ENCODE peak calls at places on chromosomes 2 and 18, in four cellular contexts. One of them, this sample, is unnamed.

GRCh38 chr2:25362564-25363145 is 20.9 kb upstream of the DNMT3A start:
- DNase-seq in HFF-Myc: no peak
- DNase-seq in LoVo: peak
- DNase-seq in stimulated activated CD4-positive, alpha-beta T cell treated with anti-CD3 and anti-CD28 coated beads, Interleukin-12 subunit alpha, Interleukin-12 subunit beta, amount 100 ng/mL, for 4 hours: peak
- DNase-seq in this sample: no peak

GRCh38 chr2:229445501-229446294 is 174.6 kb upstream of the PID1 start:
- DNase-seq in HFF-Myc: no peak
- DNase-seq in LoVo: no peak
- DNase-seq in stimulated activated CD4-positive, alpha-beta T cell treated with anti-CD3 and anti-CD28 coated beads, Interleukin-12 subunit alpha, Interleukin-12 subunit beta, amount 100 ng/mL, for 4 hours: no peak
- DNase-seq in this sample: peak

GRCh38 chr18:53792762-53793161 is 431.7 kb downstream of the MBD2 start:
- DNase-seq in HFF-Myc: no peak
- DNase-seq in LoVo: no peak
- DNase-seq in stimulated activated CD4-positive, alpha-beta T cell treated with anti-CD3 and anti-CD28 coated beads, Interleukin-12 subunit alpha, Interleukin-12 subunit beta, amount 100 ng/mL, for 4 hours: no peak
- DNase-seq in this sample: no peak

GRCh38 chr2:10454505-10454904 is 6.4 kb upstream of the ODC1 start:
- DNase-seq in HFF-Myc: no peak
- DNase-seq in LoVo: no peak
- DNase-seq in stimulated activated CD4-positive, alpha-beta T cell treated with anti-CD3 and anti-CD28 coated beads, Interleukin-12 subunit alpha, Interleukin-12 subunit beta, amount 100 ng/mL, for 4 hours: no peak
- DNase-seq in this sample: no peak

GRCh38 chr2:121635371-121635770 is 13.9 kb downstream of the CLASP1 start:
- DNase-seq in HFF-Myc: no peak
- DNase-seq in LoVo: no peak
- DNase-seq in stimulated activated CD4-positive, alpha-beta T cell treated with anti-CD3 and anti-CD28 coated beads, Interleukin-12 subunit alpha, Interleukin-12 subunit beta, amount 100 ng/mL, for 4 hours: no peak
- DNase-seq in this sample: no peak

GRCh38 chr2:188668017-188668663 is 306.0 kb upstream of the COL3A1 start:
- DNase-seq in HFF-Myc: no peak
- DNase-seq in LoVo: no peak
- DNase-seq in stimulated activated CD4-positive, alpha-beta T cell treated with anti-CD3 and anti-CD28 coated beads, Interleukin-12 subunit alpha, Interleukin-12 subunit beta, amount 100 ng/mL, for 4 hours: no peak
- DNase-seq in this sample: no peak

GRCh38 chr2:236021497-236022057 is 146.6 kb downstream of the GBX2 start:
- DNase-seq in HFF-Myc: peak
- DNase-seq in LoVo: no peak
- DNase-seq in stimulated activated CD4-positive, alpha-beta T cell treated with anti-CD3 and anti-CD28 coated beads, Interleukin-12 subunit alpha, Interleukin-12 subunit beta, amount 100 ng/mL, for 4 hours: no peak
- DNase-seq in this sample: no peak

GRCh38 chr2:58039170-58039611 is 7.4 kb upstream of the VRK2 start:
- DNase-seq in HFF-Myc: no peak
- DNase-seq in LoVo: no peak
- DNase-seq in stimulated activated CD4-positive, alpha-beta T cell treated with anti-CD3 and anti-CD28 coated beads, Interleukin-12 subunit alpha, Interleukin-12 subunit beta, amount 100 ng/mL, for 4 hours: no peak
- DNase-seq in this sample: no peak

GRCh38 chr2:53877556-53877955 is 17.8 kb upstream of the GPR75 start:
- DNase-seq in HFF-Myc: no peak
- DNase-seq in LoVo: no peak
- DNase-seq in stimulated activated CD4-positive, alpha-beta T cell treated with anti-CD3 and anti-CD28 coated beads, Interleukin-12 subunit alpha, Interleukin-12 subunit beta, amount 100 ng/mL, for 4 hours: no peak
- DNase-seq in this sample: no peak

GRCh38 chr18:63043516-63043915 is 276.1 kb downstream of the BCL2 start:
- DNase-seq in HFF-Myc: no peak
- DNase-seq in LoVo: no peak
- DNase-seq in stimulated activated CD4-positive, alpha-beta T cell treated with anti-CD3 and anti-CD28 coated beads, Interleukin-12 subunit alpha, Interleukin-12 subunit beta, amount 100 ng/mL, for 4 hours: no peak
- DNase-seq in this sample: no peak

GRCh38 chr2:187918996-187919821 is 365.0 kb upstream of the TFPI start:
- DNase-seq in HFF-Myc: no peak
- DNase-seq in LoVo: no peak
- DNase-seq in stimulated activated CD4-positive, alpha-beta T cell treated with anti-CD3 and anti-CD28 coated beads, Interleukin-12 subunit alpha, Interleukin-12 subunit beta, amount 100 ng/mL, for 4 hours: no peak
- DNase-seq in this sample: no peak

GRCh38 chr2:232230557-232230956 is 148.0 kb upstream of the ALPP start:
- DNase-seq in HFF-Myc: no peak
- DNase-seq in LoVo: no peak
- DNase-seq in stimulated activated CD4-positive, alpha-beta T cell treated with anti-CD3 and anti-CD28 coated beads, Interleukin-12 subunit alpha, Interleukin-12 subunit beta, amount 100 ng/mL, for 4 hours: peak
- DNase-seq in this sample: peak

GRCh38 chr18:55587341-55588000 is 521 bp downstream of the TCF4 start:
- DNase-seq in HFF-Myc: peak
- DNase-seq in LoVo: no peak
- DNase-seq in stimulated activated CD4-positive, alpha-beta T cell treated with anti-CD3 and anti-CD28 coated beads, Interleukin-12 subunit alpha, Interleukin-12 subunit beta, amount 100 ng/mL, for 4 hours: no peak
- DNase-seq in this sample: no peak

GRCh38 chr2:150587547-150588209 is 100.2 kb upstream of the RND3 start:
- DNase-seq in HFF-Myc: peak
- DNase-seq in LoVo: no peak
- DNase-seq in stimulated activated CD4-positive, alpha-beta T cell treated with anti-CD3 and anti-CD28 coated beads, Interleukin-12 subunit alpha, Interleukin-12 subunit beta, amount 100 ng/mL, for 4 hours: no peak
- DNase-seq in this sample: no peak

GRCh38 chr2:207711750-207712487 is 479 bp downstream of the CCNYL1 start:
- DNase-seq in HFF-Myc: no peak
- DNase-seq in LoVo: no peak
- DNase-seq in stimulated activated CD4-positive, alpha-beta T cell treated with anti-CD3 and anti-CD28 coated beads, Interleukin-12 subunit alpha, Interleukin-12 subunit beta, amount 100 ng/mL, for 4 hours: peak
- DNase-seq in this sample: peak

GRCh38 chr18:75421656-75422055 is 5.8 kb downstream of the SMIM21 start:
- DNase-seq in HFF-Myc: no peak
- DNase-seq in LoVo: no peak
- DNase-seq in stimulated activated CD4-positive, alpha-beta T cell treated with anti-CD3 and anti-CD28 coated beads, Interleukin-12 subunit alpha, Interleukin-12 subunit beta, amount 100 ng/mL, for 4 hours: no peak
- DNase-seq in this sample: no peak

GRCh38 chr2:232229917-232230310 is 148.6 kb upstream of the ALPP start:
- DNase-seq in HFF-Myc: peak
- DNase-seq in LoVo: no peak
- DNase-seq in stimulated activated CD4-positive, alpha-beta T cell treated with anti-CD3 and anti-CD28 coated beads, Interleukin-12 subunit alpha, Interleukin-12 subunit beta, amount 100 ng/mL, for 4 hours: no peak
- DNase-seq in this sample: no peak

GRCh38 chr2:99757715-99758114 is 267.9 kb upstream of the REV1 start:
- DNase-seq in HFF-Myc: no peak
- DNase-seq in LoVo: no peak
- DNase-seq in stimulated activated CD4-positive, alpha-beta T cell treated with anti-CD3 and anti-CD28 coated beads, Interleukin-12 subunit alpha, Interleukin-12 subunit beta, amount 100 ng/mL, for 4 hours: no peak
- DNase-seq in this sample: no peak

GRCh38 chr2:83826601-83827000 is 632.5 kb downstream of the SUCLG1 start:
- DNase-seq in HFF-Myc: no peak
- DNase-seq in LoVo: no peak
- DNase-seq in stimulated activated CD4-positive, alpha-beta T cell treated with anti-CD3 and anti-CD28 coated beads, Interleukin-12 subunit alpha, Interleukin-12 subunit beta, amount 100 ng/mL, for 4 hours: no peak
- DNase-seq in this sample: no peak

GRCh38 chr2:174750923-174751441 is 13.3 kb downstream of the CHRNA1 start:
- DNase-seq in HFF-Myc: no peak
- DNase-seq in LoVo: no peak
- DNase-seq in stimulated activated CD4-positive, alpha-beta T cell treated with anti-CD3 and anti-CD28 coated beads, Interleukin-12 subunit alpha, Interleukin-12 subunit beta, amount 100 ng/mL, for 4 hours: no peak
- DNase-seq in this sample: no peak

GRCh38 chr2:173395567-173396351 is 41.1 kb downstream of the CDCA7 start:
- DNase-seq in HFF-Myc: no peak
- DNase-seq in LoVo: no peak
- DNase-seq in stimulated activated CD4-positive, alpha-beta T cell treated with anti-CD3 and anti-CD28 coated beads, Interleukin-12 subunit alpha, Interleukin-12 subunit beta, amount 100 ng/mL, for 4 hours: no peak
- DNase-seq in this sample: no peak

GRCh38 chr2:58923869-58924268 is 682.7 kb upstream of the FANCL start:
- DNase-seq in HFF-Myc: peak
- DNase-seq in LoVo: peak
- DNase-seq in stimulated activated CD4-positive, alpha-beta T cell treated with anti-CD3 and anti-CD28 coated beads, Interleukin-12 subunit alpha, Interleukin-12 subunit beta, amount 100 ng/mL, for 4 hours: no peak
- DNase-seq in this sample: no peak